ENCODE peak calls at places on chromosomes 6 and 20, in seven cellular contexts. One of them, this sample, is unnamed.

GRCh38 chr6:128723667-128724066 is 159.3 kb upstream of the LAMA2 start:
- DNase-seq in A549: no peak
- DNase-seq in transverse colon: no peak
- DNase-seq in SK-N-SH: no peak
- DNase-seq in stomach: no peak
- DNase-seq in sigmoid colon: no peak
- DNase-seq in ovary: no peak
- DNase-seq in this sample: no peak

GRCh38 chr6:81838031-81838430 is 85.5 kb upstream of the TENT5A start:
- DNase-seq in stomach: no peak
- DNase-seq in sigmoid colon: no peak
- DNase-seq in ovary: no peak
- DNase-seq in transverse colon: no peak
- DNase-seq in A549: peak; percentile 58
- DNase-seq in SK-N-SH: peak; percentile 31
- DNase-seq in this sample: no peak

GRCh38 chr20:5835234-5835845 is 85.1 kb downstream of the SHLD1 start:
- DNase-seq in A549: peak; percentile 54
- DNase-seq in SK-N-SH: peak; percentile 39
- DNase-seq in ovary: peak; percentile 47
- DNase-seq in transverse colon: no peak
- DNase-seq in sigmoid colon: no peak
- DNase-seq in stomach: no peak
- DNase-seq in this sample: no peak

GRCh38 chr6:142542704-142543233 is 241.0 kb downstream of the ADGRG6 start:
- DNase-seq in stomach: peak; percentile 43
- DNase-seq in transverse colon: peak; percentile 25
- DNase-seq in SK-N-SH: no peak
- DNase-seq in ovary: peak; percentile 75
- DNase-seq in A549: peak; percentile 60
- DNase-seq in sigmoid colon: peak; percentile 86
- DNase-seq in this sample: peak; percentile 30

GRCh38 chr20:57672164-57672563 is 37.7 kb downstream of the PMEPA1 start:
- DNase-seq in A549: no peak
- DNase-seq in ovary: peak; percentile 49
- DNase-seq in stomach: no peak
- DNase-seq in transverse colon: no peak
- DNase-seq in SK-N-SH: peak; percentile 72
- DNase-seq in sigmoid colon: peak; percentile 78
- DNase-seq in this sample: no peak

GRCh38 chr20:44979090-44979621 is 12.8 kb downstream of the STK4 start:
- DNase-seq in A549: no peak
- DNase-seq in ovary: no peak
- DNase-seq in SK-N-SH: no peak
- DNase-seq in sigmoid colon: no peak
- DNase-seq in stomach: no peak
- DNase-seq in transverse colon: peak; percentile 46
- DNase-seq in this sample: peak; percentile 62

GRCh38 chr20:15827628-15828027 is 745.6 kb downstream of the KIF16B start:
- DNase-seq in ovary: no peak
- DNase-seq in stomach: no peak
- DNase-seq in sigmoid colon: no peak
- DNase-seq in SK-N-SH: no peak
- DNase-seq in transverse colon: no peak
- DNase-seq in A549: no peak
- DNase-seq in this sample: no peak

GRCh38 chr6:169700296-169700695 is 1.5 kb downstream of the WDR27 start:
- DNase-seq in ovary: no peak
- DNase-seq in SK-N-SH: no peak
- DNase-seq in sigmoid colon: no peak
- DNase-seq in transverse colon: peak; percentile 22
- DNase-seq in stomach: no peak
- DNase-seq in A549: no peak
- DNase-seq in this sample: no peak

GRCh38 chr6:85354761-85355618 is 94.9 kb upstream of the NT5E start:
- DNase-seq in sigmoid colon: peak; percentile 85
- DNase-seq in SK-N-SH: peak; percentile 56
- DNase-seq in stomach: peak; percentile 84
- DNase-seq in A549: peak; percentile 59
- DNase-seq in ovary: peak; percentile 82
- DNase-seq in transverse colon: peak; percentile 80
- DNase-seq in this sample: peak; percentile 76

GRCh38 chr6:24721461-24722215 is 2.7 kb upstream of the C6orf62 start:
- DNase-seq in sigmoid colon: no peak
- DNase-seq in SK-N-SH: no peak
- DNase-seq in transverse colon: peak; percentile 90
- DNase-seq in A549: no peak
- DNase-seq in stomach: peak; percentile 87
- DNase-seq in ovary: peak; percentile 89
- DNase-seq in this sample: peak; percentile 87

GRCh38 chr6:125787791-125788190 is 3.0 kb upstream of the NCOA7 start:
- DNase-seq in SK-N-SH: no peak
- DNase-seq in transverse colon: no peak
- DNase-seq in sigmoid colon: no peak
- DNase-seq in stomach: peak; percentile 37
- DNase-seq in A549: peak; percentile 25
- DNase-seq in ovary: peak; percentile 42
- DNase-seq in this sample: no peak

GRCh38 chr6:17096076-17096475 is 5.8 kb upstream of the STMND1 start:
- DNase-seq in sigmoid colon: no peak
- DNase-seq in A549: no peak
- DNase-seq in ovary: no peak
- DNase-seq in SK-N-SH: no peak
- DNase-seq in stomach: no peak
- DNase-seq in transverse colon: no peak
- DNase-seq in this sample: no peak
- H3K27ac ChIP-seq in sigmoid colon: no peak overlapping the region
- H3K27ac ChIP-seq in A549: no peak overlapping the region
- H3K27ac ChIP-seq in ovary: no peak overlapping the region
- H3K27ac ChIP-seq in SK-N-SH: no peak overlapping the region
- H3K27ac ChIP-seq in stomach: no peak overlapping the region
- H3K27ac ChIP-seq in transverse colon: no peak overlapping the region
- H3K27ac ChIP-seq in this sample: no peak overlapping the region

GRCh38 chr6:26312501-26313390 is 52.3 kb upstream of the BTN3A2 start:
- DNase-seq in SK-N-SH: peak; percentile 24
- DNase-seq in A549: peak; percentile 91
- DNase-seq in transverse colon: peak; percentile 85
- DNase-seq in stomach: peak; percentile 78
- DNase-seq in ovary: peak; percentile 86
- DNase-seq in sigmoid colon: peak; percentile 89
- DNase-seq in this sample: peak; percentile 76
- TF ChIP-seq EP300 in SK-N-SH: no peak
- TF ChIP-seq EP300 in A549: no peak
- TF ChIP-seq EP300 in transverse colon: no peak
- TF ChIP-seq EP300 in stomach: no peak
- TF ChIP-seq EP300 in ovary: no peak
- TF ChIP-seq EP300 in sigmoid colon: no peak
- TF ChIP-seq EP300 in this sample: peak; percentile 63

DNA sequence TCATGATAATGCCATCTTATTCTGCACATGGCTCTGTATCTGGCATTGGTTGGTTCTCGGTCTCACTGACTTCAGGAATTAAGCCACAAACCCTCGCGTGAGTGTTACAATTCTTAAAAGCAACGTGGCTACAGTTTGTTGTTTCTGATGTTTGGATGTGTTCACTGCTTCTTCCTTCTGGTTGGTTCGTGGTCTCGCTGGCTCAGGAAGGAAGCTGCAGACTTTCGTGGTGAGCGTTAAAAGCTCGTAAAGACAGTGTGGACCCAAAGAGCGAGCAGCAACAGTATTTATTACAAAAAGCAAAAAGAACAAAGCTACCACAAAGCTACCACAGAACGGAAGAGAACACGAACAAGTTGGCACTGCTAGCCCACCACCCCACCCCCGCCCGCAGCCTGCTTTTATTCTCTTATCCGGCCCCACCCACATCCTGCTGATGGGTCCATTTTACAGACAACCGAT is 51.1 kb downstream of the MYLIP start:
- DNase-seq in A549: no peak
- DNase-seq in SK-N-SH: no peak
- DNase-seq in ovary: no peak
- DNase-seq in transverse colon: no peak
- DNase-seq in stomach: no peak
- DNase-seq in sigmoid colon: no peak
- DNase-seq in this sample: no peak
- H3K27ac ChIP-seq in A549: no peak overlapping the region
- H3K27ac ChIP-seq in SK-N-SH: no peak overlapping the region
- H3K27ac ChIP-seq in ovary: no peak overlapping the region
- H3K27ac ChIP-seq in transverse colon: no peak overlapping the region
- H3K27ac ChIP-seq in stomach: no peak overlapping the region
- H3K27ac ChIP-seq in sigmoid colon: no peak overlapping the region
- H3K27ac ChIP-seq in this sample: no peak overlapping the region

GRCh38 chr6:109381747-109382575 is at the start of gene CD164:
- DNase-seq in stomach: peak; percentile 93
- DNase-seq in SK-N-SH: peak; percentile 98
- DNase-seq in A549: peak; percentile 92
- DNase-seq in ovary: peak; percentile 94
- DNase-seq in transverse colon: peak; percentile 94
- DNase-seq in sigmoid colon: peak; percentile 97
- DNase-seq in this sample: peak; percentile 90
- TF ChIP-seq EP300 in stomach: no peak
- TF ChIP-seq EP300 in SK-N-SH: no peak
- TF ChIP-seq EP300 in A549: no peak
- TF ChIP-seq EP300 in ovary: peak; percentile 27
- TF ChIP-seq EP300 in transverse colon: no peak
- TF ChIP-seq EP300 in sigmoid colon: no peak
- TF ChIP-seq EP300 in this sample: peak; percentile 99

GRCh38 chr6:73858376-73858775 is 162.4 kb downstream of the CD109 start:
- DNase-seq in sigmoid colon: no peak
- DNase-seq in stomach: no peak
- DNase-seq in transverse colon: no peak
- DNase-seq in ovary: no peak
- DNase-seq in A549: no peak
- DNase-seq in SK-N-SH: no peak
- DNase-seq in this sample: no peak
- H3K27ac ChIP-seq in sigmoid colon: no peak overlapping the region
- H3K27ac ChIP-seq in stomach: no peak overlapping the region
- H3K27ac ChIP-seq in transverse colon: no peak overlapping the region
- H3K27ac ChIP-seq in ovary: no peak overlapping the region
- H3K27ac ChIP-seq in A549: no peak overlapping the region
- H3K27ac ChIP-seq in SK-N-SH: no peak overlapping the region
- H3K27ac ChIP-seq in this sample: no peak overlapping the region

GRCh38 chr6:160069050-160069454 is 52.6 kb upstream of the SLC22A1 start:
- DNase-seq in sigmoid colon: peak; percentile 42
- DNase-seq in ovary: no peak
- DNase-seq in SK-N-SH: no peak
- DNase-seq in transverse colon: peak; percentile 44
- DNase-seq in stomach: no peak
- DNase-seq in A549: no peak
- DNase-seq in this sample: no peak
- TF ChIP-seq EP300 in sigmoid colon: no peak
- TF ChIP-seq EP300 in ovary: no peak
- TF ChIP-seq EP300 in SK-N-SH: no peak
- TF ChIP-seq EP300 in transverse colon: no peak
- TF ChIP-seq EP300 in stomach: no peak
- TF ChIP-seq EP300 in A549: no peak
- TF ChIP-seq EP300 in this sample: no peak

GRCh38 chr20:52975024-52975732 is 3.0 kb downstream of the TSHZ2 start:
- DNase-seq in sigmoid colon: no peak
- DNase-seq in ovary: peak; percentile 26
- DNase-seq in SK-N-SH: peak; percentile 37
- DNase-seq in stomach: peak; percentile 48
- DNase-seq in transverse colon: no peak
- DNase-seq in A549: no peak
- DNase-seq in this sample: no peak
- H3K27ac ChIP-seq in sigmoid colon: peak overlapping the region; percentile 75
- H3K27ac ChIP-seq in ovary: peak overlapping the region; percentile 64
- H3K27ac ChIP-seq in SK-N-SH: peak overlapping the region; percentile 78
- H3K27ac ChIP-seq in stomach: peak overlapping the region; percentile 79
- H3K27ac ChIP-seq in transverse colon: peak overlapping the region; percentile 64
- H3K27ac ChIP-seq in A549: no peak overlapping the region
- H3K27ac ChIP-seq in this sample: peak overlapping the region; percentile 85